ENCODE peak calls at places on chromosomes 2 and 18, in four cellular contexts. One of them, this sample, is unnamed.

GRCh38 chr2:241948901-241949735 is 79.6 kb downstream of the RTP5 start:
- DNase-seq in GM12878: no peak
- DNase-seq in HepG2: no peak
- DNase-seq in K562: no peak
- DNase-seq in this sample: no peak

GRCh38 chr18:48125724-48126123 is 195.3 kb upstream of the SMAD2 start:
- DNase-seq in GM12878: no peak
- DNase-seq in HepG2: no peak
- DNase-seq in K562: no peak
- DNase-seq in this sample: no peak

GRCh38 chr2:158144914-158145625 is 43.4 kb downstream of the UPP2 start:
- DNase-seq in GM12878: no peak
- DNase-seq in HepG2: no peak
- DNase-seq in K562: peak
- DNase-seq in this sample: no peak

GRCh38 chr2:241415196-241415595 is 59.1 kb downstream of the FARP2 start:
- DNase-seq in GM12878: no peak
- DNase-seq in HepG2: no peak
- DNase-seq in K562: no peak
- DNase-seq in this sample: no peak

GRCh38 chr2:226890286-226890685 is 54.4 kb downstream of the RHBDD1 start:
- DNase-seq in GM12878: no peak
- DNase-seq in HepG2: no peak
- DNase-seq in K562: no peak
- DNase-seq in this sample: no peak

GRCh38 chr2:151576080-151576479 is 158.2 kb downstream of the NEB start:
- DNase-seq in GM12878: no peak
- DNase-seq in HepG2: no peak
- DNase-seq in K562: no peak
- DNase-seq in this sample: no peak

GRCh38 chr2:154484338-154485099 is 214.0 kb upstream of the KCNJ3 start:
- DNase-seq in GM12878: no peak
- DNase-seq in HepG2: no peak
- DNase-seq in K562: no peak
- DNase-seq in this sample: no peak

GRCh38 chr2:237591379-237591881 is 896 bp upstream of the RAB17 start:
- DNase-seq in GM12878: no peak
- DNase-seq in HepG2: no peak
- DNase-seq in K562: peak
- DNase-seq in this sample: no peak

GRCh38 chr2:129253461-129253812 is 726.0 kb upstream of the RAB6C start:
- DNase-seq in GM12878: no peak
- DNase-seq in HepG2: no peak
- DNase-seq in K562: peak
- DNase-seq in this sample: peak

DNA sequence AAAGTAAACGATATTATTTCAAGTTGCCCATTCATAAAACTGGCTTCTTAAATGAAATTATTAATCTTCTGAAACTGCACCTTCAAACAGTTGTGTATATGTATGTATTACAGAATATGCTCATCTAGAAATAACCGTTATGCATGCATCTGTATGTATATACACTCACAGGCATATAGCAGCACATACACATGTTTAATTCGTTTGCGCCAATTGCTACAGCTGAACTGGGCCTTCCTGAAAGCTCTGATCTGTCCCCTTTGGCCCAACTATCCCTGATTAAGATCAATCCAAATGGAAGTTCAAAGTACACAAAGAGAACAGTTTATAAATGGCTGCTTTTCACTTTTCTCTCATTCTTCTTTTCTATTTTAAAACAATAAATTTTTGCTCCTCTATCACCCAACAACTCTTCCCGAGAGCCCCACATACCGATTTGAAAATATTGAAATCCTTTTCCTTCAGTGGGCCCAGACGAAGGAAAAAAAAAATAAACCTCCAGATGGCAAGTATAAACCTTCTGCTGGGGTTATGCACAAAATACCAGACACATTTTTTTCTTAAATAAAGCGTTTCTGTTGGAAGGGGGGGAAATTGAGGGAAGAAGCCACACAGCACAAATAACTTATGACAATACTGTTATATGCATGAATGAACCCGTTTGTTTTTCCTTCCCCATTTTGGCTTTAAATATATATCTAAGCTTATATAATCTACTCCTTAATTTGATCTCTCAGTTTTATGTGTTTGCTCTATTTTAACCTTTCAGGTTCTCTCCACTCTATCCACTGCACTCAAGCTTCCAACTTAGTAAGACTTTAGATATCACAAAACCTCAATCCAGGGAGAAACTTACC is 267.4 kb downstream of the TCF4 start:
- DNase-seq in GM12878: no peak
- DNase-seq in HepG2: no peak
- DNase-seq in K562: no peak
- DNase-seq in this sample: no peak
- TF ChIP-seq FOXK2 in GM12878: no peak
- TF ChIP-seq FOXK2 in HepG2: no peak
- TF ChIP-seq FOXK2 in K562: no peak
- TF ChIP-seq FOXK2 in this sample: no peak

DNA sequence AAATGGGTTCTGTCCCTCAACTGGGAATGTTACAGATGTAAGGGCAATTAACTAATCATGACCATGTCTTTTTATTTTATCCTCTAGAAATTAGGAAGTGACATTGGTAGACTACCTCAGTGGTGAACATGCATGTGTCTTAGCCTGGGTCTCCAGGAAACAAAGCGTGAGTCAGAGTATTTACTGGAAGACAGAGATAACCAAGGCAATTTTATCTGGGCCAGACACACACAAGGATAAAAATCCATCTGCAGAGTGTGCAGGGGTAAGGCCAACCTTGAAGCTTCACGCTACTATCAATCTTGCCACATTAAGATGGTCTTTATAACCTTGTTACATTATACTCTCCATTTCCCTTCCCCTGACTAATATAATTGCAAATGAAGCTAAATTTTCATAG is 487.5 kb downstream of the SUCLG1 start:
- DNase-seq in GM12878: no peak
- DNase-seq in HepG2: no peak
- DNase-seq in K562: peak
- DNase-seq in this sample: no peak
- TF ChIP-seq FOXK2 in GM12878: no peak
- TF ChIP-seq FOXK2 in HepG2: no peak
- TF ChIP-seq FOXK2 in K562: peak
- TF ChIP-seq FOXK2 in this sample: no peak

GRCh38 chr2:239636808-239637207 is 236.0 kb upstream of the HDAC4 start:
- DNase-seq in GM12878: no peak
- DNase-seq in HepG2: no peak
- DNase-seq in K562: no peak
- DNase-seq in this sample: no peak
- TF ChIP-seq FOXK2 in GM12878: no peak
- TF ChIP-seq FOXK2 in HepG2: no peak
- TF ChIP-seq FOXK2 in K562: no peak
- TF ChIP-seq FOXK2 in this sample: no peak

GRCh38 chr2:170891893-170892292 is 37.2 kb upstream of the GORASP2 start:
- DNase-seq in GM12878: no peak
- DNase-seq in HepG2: no peak
- DNase-seq in K562: no peak
- DNase-seq in this sample: no peak
- TF ChIP-seq FOXK2 in GM12878: no peak
- TF ChIP-seq FOXK2 in HepG2: no peak
- TF ChIP-seq FOXK2 in K562: no peak
- TF ChIP-seq FOXK2 in this sample: no peak

GRCh38 chr2:228016402-228016801 is 145.0 kb downstream of the DAW1 start:
- DNase-seq in GM12878: no peak
- DNase-seq in HepG2: no peak
- DNase-seq in K562: no peak
- DNase-seq in this sample: no peak

GRCh38 chr2:228018311-228018710 is 146.9 kb downstream of the DAW1 start:
- DNase-seq in GM12878: no peak
- DNase-seq in HepG2: no peak
- DNase-seq in K562: no peak
- DNase-seq in this sample: no peak

GRCh38 chr2:228015741-228016140 is 144.3 kb downstream of the DAW1 start:
- DNase-seq in GM12878: no peak
- DNase-seq in HepG2: no peak
- DNase-seq in K562: no peak
- DNase-seq in this sample: no peak

GRCh38 chr2:228023619-228024018 is 152.2 kb downstream of the DAW1 start:
- DNase-seq in GM12878: no peak
- DNase-seq in HepG2: no peak
- DNase-seq in K562: no peak
- DNase-seq in this sample: no peak

DNA sequence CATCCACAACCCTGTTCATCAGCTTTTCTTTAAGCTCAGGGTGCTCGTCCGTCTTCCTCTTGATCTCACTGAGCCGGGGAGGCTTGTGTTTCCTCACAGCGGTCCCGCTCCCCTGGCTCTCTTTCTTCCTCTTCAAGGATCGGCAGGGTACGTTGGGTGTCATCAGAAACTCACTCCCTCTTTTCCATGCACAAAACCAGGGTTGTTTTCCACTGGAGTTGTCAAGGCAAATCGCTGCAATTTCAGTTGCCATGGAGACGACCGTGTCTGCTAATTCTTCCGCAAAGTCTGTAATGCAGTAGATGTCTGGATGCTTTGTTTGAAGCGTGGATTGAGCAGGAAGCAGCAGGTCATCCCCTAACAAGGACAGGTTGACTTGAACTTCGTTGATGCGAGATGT is 146.4 kb downstream of the DAW1 start:
- DNase-seq in GM12878: no peak
- DNase-seq in HepG2: no peak
- DNase-seq in K562: no peak
- DNase-seq in this sample: no peak
- TF ChIP-seq FOXK2 in GM12878: no peak
- TF ChIP-seq FOXK2 in HepG2: no peak
- TF ChIP-seq FOXK2 in K562: no peak
- TF ChIP-seq FOXK2 in this sample: no peak

GRCh38 chr2:216695401-216695821 is at the start of gene IGFBP5:
- DNase-seq in GM12878: no peak
- DNase-seq in HepG2: no peak
- DNase-seq in K562: no peak
- DNase-seq in this sample: peak
- TF ChIP-seq FOXK2 in GM12878: no peak
- TF ChIP-seq FOXK2 in HepG2: no peak
- TF ChIP-seq FOXK2 in K562: no peak
- TF ChIP-seq FOXK2 in this sample: no peak

GRCh38 chr18:79855147-79855910 is 57.6 kb downstream of the KCNG2 start:
- DNase-seq in GM12878: peak
- DNase-seq in HepG2: no peak
- DNase-seq in K562: no peak
- DNase-seq in this sample: no peak

GRCh38 chr18:79856119-79857080 is 58.7 kb downstream of the KCNG2 start:
- DNase-seq in GM12878: no peak
- DNase-seq in HepG2: no peak
- DNase-seq in K562: no peak
- DNase-seq in this sample: no peak

GRCh38 chr18:79853993-79854364 is 56.2 kb downstream of the KCNG2 start:
- DNase-seq in GM12878: no peak
- DNase-seq in HepG2: no peak
- DNase-seq in K562: no peak
- DNase-seq in this sample: no peak

GRCh38 chr18:79859314-79859713 is 61.6 kb downstream of the KCNG2 start:
- DNase-seq in GM12878: no peak
- DNase-seq in HepG2: no peak
- DNase-seq in K562: no peak
- DNase-seq in this sample: no peak

DNA sequence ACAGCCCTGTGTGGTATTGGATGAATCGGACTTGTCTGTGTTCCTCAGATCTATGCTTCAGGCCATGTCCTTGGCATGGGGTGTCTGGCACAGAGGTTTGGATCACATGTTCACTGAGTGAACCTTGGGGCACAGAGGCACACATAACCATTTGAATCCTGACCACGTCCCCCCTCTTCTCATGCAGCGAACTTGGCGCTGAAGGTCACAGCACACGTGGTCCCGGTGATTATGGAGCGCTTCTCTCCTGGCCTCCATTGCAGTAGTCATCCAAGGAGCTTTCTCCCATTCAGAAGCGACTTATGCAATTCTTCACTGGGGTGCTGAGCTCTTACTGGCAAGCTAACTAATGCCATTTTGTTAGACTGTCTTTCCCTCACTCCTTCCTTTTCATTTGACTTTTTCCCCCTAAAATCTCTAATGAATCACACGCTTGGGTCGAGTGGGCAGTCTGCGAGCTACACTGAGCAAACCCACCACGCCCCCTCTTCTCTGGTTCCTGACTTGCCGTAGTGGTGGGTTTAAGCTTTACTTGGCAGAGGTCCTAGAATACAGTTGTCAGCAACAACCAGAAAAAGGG is 59.4 kb downstream of the KCNG2 start:
- DNase-seq in GM12878: no peak
- DNase-seq in HepG2: peak
- DNase-seq in K562: no peak
- DNase-seq in this sample: no peak
- TF ChIP-seq FOXK2 in GM12878: no peak
- TF ChIP-seq FOXK2 in HepG2: no peak
- TF ChIP-seq FOXK2 in K562: no peak
- TF ChIP-seq FOXK2 in this sample: no peak

This sample was measured in HEK293T.